ENCODE peak calls at places on chromosomes 3 and 15, in four cellular contexts. C is mesothelial cell of epicardium, P is substantia nigra, B is D341Med. F is an unnamed sample.

GRCh38 chr15:89814112-89814742 is 425 bp downstream of the ANPEP start:
- DNase-seq in C (no peak), P (no peak), B (no peak), F (no peak)

GRCh38 chr3:71725279-71725991 is at the start of gene EIF4E3:
- DNase-seq in C (no peak), P (peak; percentile 31), B (peak; percentile 81), F (peak; percentile 81)

GRCh38 chr3:182007441-182007840 is 295.7 kb downstream of the SOX2 start:
- DNase-seq in C (no peak), P (no peak), B (no peak), F (no peak)

GRCh38 chr15:68379759-68380290 is 52.1 kb downstream of the ITGA11 start:
- DNase-seq in C (no peak), P (no peak), B (no peak), F (peak; percentile 28)

GRCh38 chr15:62352817-62353216 is 187.7 kb upstream of the C2CD4B start:
- DNase-seq in C (no peak), P (no peak), B (no peak), F (no peak)

GRCh38 chr3:112781611-112782010 is 65.1 kb downstream of the CD200R1L start:
- DNase-seq in C (no peak), P (no peak), B (no peak), F (no peak)

GRCh38 chr3:484302-484701 is 287.7 kb downstream of the CHL1 start:
- DNase-seq in C (no peak), P (no peak), B (no peak), F (no peak)

GRCh38 chr15:77907824-77908751 is 169.4 kb downstream of the TBC1D2B start:
- DNase-seq in C (no peak), P (no peak), B (peak; percentile 54), F (peak; percentile 80)

GRCh38 chr3:73561494-73561893 is 63.2 kb downstream of the PDZRN3 start:
- DNase-seq in C (no peak), P (no peak), B (no peak), F (no peak)

GRCh38 chr15:31391687-31392671 is 65.3 kb downstream of the KLF13 start:
- DNase-seq in C (no peak), P (no peak), B (peak; percentile 90), F (peak; percentile 96)

GRCh38 chr3:9732753-9733115 is 1.2 kb downstream of the BRPF1 start:
- DNase-seq in C (no peak), P (no peak), B (no peak), F (no peak)

GRCh38 chr15:81419304-81419943 is 45.4 kb upstream of the TMC3 start:
- DNase-seq in C (no peak), P (no peak), B (no peak), F (no peak)

GRCh38 chr3:136074546-136074945 is 109.0 kb downstream of the PPP2R3A start:
- DNase-seq in C (no peak), P (no peak), B (no peak), F (no peak)

GRCh38 chr3:194342861-194343560 is 8.1 kb downstream of the CPN2 start:
- DNase-seq in C (no peak), P (no peak), B (no peak), F (no peak)

GRCh38 chr15:94480289-94480834 is 249.0 kb downstream of the MCTP2 start:
- DNase-seq in C (no peak), P (no peak), B (no peak), F (no peak)

GRCh38 chr15:37880009-37880834 is 54.2 kb upstream of the TMCO5A start:
- DNase-seq in C (no peak), P (no peak), B (peak; percentile 44), F (no peak)

F was measured in posterior vena cava.